ENCODE peak calls at places on chromosomes 4 and X, in ten cellular contexts. P, L, T, H, A, O, M, B, X and C are unnamed samples.

GRCh38 chr4:3612934-3613333 is 80.7 kb upstream of the LRPAP1 start:
- DNase-seq in T (no peak), A (no peak), P (no peak), L (no peak), M (no peak), O (no peak), X (no peak), B (no peak), H (no peak), C (no peak)

GRCh38 chrX:38189431-38190128 is 31.1 kb downstream of the SRPX start:
- DNase-seq in T (no peak), P (no peak), M (no peak), O (no peak), X (no peak), B (no peak), H (no peak), A (no peak), L (no peak), C (no peak)

GRCh38 chr4:81781824-81782223 is 310.1 kb upstream of the RASGEF1B start:
- DNase-seq in M (no peak), T (no peak), L (no peak), A (no peak), H (no peak), O (no peak), P (no peak), B (no peak), X (no peak), C (no peak)

GRCh38 chr4:132059227-132059626 is 1089.9 kb upstream of the PCDH10 start:
- DNase-seq in L (no peak), P (no peak), B (no peak), H (no peak), X (no peak), T (no peak), O (no peak), A (no peak), M (no peak), C (no peak)

GRCh38 chr4:166895771-166896170 is 338.5 kb downstream of the SPOCK3 start:
- DNase-seq in B (no peak), A (no peak), H (no peak), M (no peak), L (no peak), X (no peak), P (no peak), O (no peak), T (no peak), C (no peak)

GRCh38 chrX:54030329-54030728 is 13.9 kb downstream of the PHF8 start:
- DNase-seq in X (peak), M (no peak), A (no peak), P (no peak), T (no peak), O (no peak), H (no peak), L (no peak), B (no peak), C (no peak)

GRCh38 chr4:81913427-81913878 is 441.7 kb upstream of the RASGEF1B start:
- DNase-seq in X (no peak), M (peak), P (no peak), L (peak), A (no peak), H (no peak), T (peak), O (no peak), B (peak), C (no peak)

GRCh38 chr4:108433832-108434231 is 186.5 kb upstream of the RPL34 start:
- DNase-seq in L (no peak), O (no peak), H (no peak), T (no peak), A (no peak), X (no peak), P (no peak), B (peak), M (no peak), C (no peak)

GRCh38 chr4:108571027-108571569 is 49.3 kb upstream of the RPL34 start:
- DNase-seq in L (no peak), B (peak), A (no peak), P (no peak), H (no peak), T (no peak), O (no peak), M (no peak), X (no peak), C (no peak)

GRCh38 chr4:122469457-122469856 is 12.9 kb upstream of the IL2 start:
- DNase-seq in M (no peak), O (no peak), X (no peak), T (no peak), H (no peak), L (no peak), P (no peak), A (no peak), B (no peak), C (no peak)

GRCh38 chr4:3045500-3045850 is 28.9 kb downstream of the HTT-AS start:
- DNase-seq in X (no peak), M (peak), T (peak), O (peak), P (no peak), L (no peak), B (peak), H (no peak), A (peak), C (no peak)

GRCh38 chr4:82293304-82293703 is 80.5 kb downstream of the HNRNPD start:
- DNase-seq in X (no peak), H (no peak), B (no peak), P (no peak), M (no peak), L (no peak), T (no peak), A (peak), O (peak), C (no peak)

GRCh38 chrX:54193085-54193484 is 10.0 kb upstream of the FAM120C start:
- DNase-seq in A (no peak), H (no peak), M (no peak), B (no peak), P (no peak), O (no peak), L (no peak), T (no peak), X (no peak), C (no peak)

GRCh38 chr4:105236202-105236916 is 89.7 kb downstream of the TET2 start:
- DNase-seq in P (no peak), H (no peak), B (no peak), T (no peak), M (no peak), L (no peak), X (no peak), A (no peak), O (peak), C (no peak)

GRCh38 chrX:107025538-107025937 is 25.5 kb upstream of the MORC4 start:
- DNase-seq in O (peak), P (no peak), L (peak), T (peak), B (peak), M (no peak), X (peak), A (no peak), H (no peak), C (peak)

GRCh38 chrX:138929905-138930304 is 218.4 kb upstream of the FGF13 start:
- DNase-seq in B (no peak), H (no peak), O (no peak), L (no peak), P (no peak), X (no peak), M (no peak), T (no peak), A (no peak), C (no peak)